ENCODE peak calls at places on chromosomes 5 and 9, in six cellular contexts. S is activated naive CD4-positive, alpha-beta T cell; T is GM13977; L is effector memory CD8-positive, alpha-beta T cell; Y is IMR-90; N is stimulated activated CD4-positive, alpha-beta T cell treated with anti-CD3 and anti-CD28 coated beads, Interleukin-2, amount 100 ng/mL, for 48 hours. O is an unnamed sample.

GRCh38 chr9:68704804-68705635 is at the start of gene PIP5K1B:
- DNase-seq in S (no peak), T (peak), L (no peak), Y (peak), N (peak), O (peak)

GRCh38 chr5:111535879-111536549 is 23.7 kb upstream of the STARD4 start:
- DNase-seq in S (no peak), T (no peak), L (no peak), Y (no peak), N (no peak), O (no peak)

GRCh38 chr9:123710299-123710698 is 219.6 kb downstream of the DENND1A start:
- DNase-seq in S (no peak), T (peak), L (no peak), Y (peak), N (no peak), O (peak)

GRCh38 chr5:73815631-73816030 is 189.6 kb downstream of the ARHGEF28 start:
- DNase-seq in S (no peak), T (no peak), L (no peak), Y (peak), N (no peak), O (no peak)

GRCh38 chr5:9196403-9197224 is 349.3 kb downstream of the SEMA5A start:
- DNase-seq in S (no peak), T (no peak), L (no peak), Y (peak), N (no peak), O (no peak)

GRCh38 chr9:114371986-114372917 is 15.5 kb downstream of the AKNA start:
- DNase-seq in S (no peak), T (peak), L (peak), Y (no peak), N (no peak), O (no peak)

GRCh38 chr9:121640076-121640475 is 11.4 kb upstream of the DAB2IP start:
- DNase-seq in S (peak), T (peak), L (no peak), Y (peak), N (peak), O (peak)

GRCh38 chr5:115459844-115460243 is 84.7 kb downstream of the FEM1C start:
- DNase-seq in S (no peak), T (no peak), L (no peak), Y (peak), N (no peak), O (peak)

GRCh38 chr5:149378241-149378805 is 769 bp downstream of the IL17B start:
- DNase-seq in S (no peak), T (no peak), L (no peak), Y (no peak), N (no peak), O (no peak)

GRCh38 chr9:35490155-35490909 is 421 bp downstream of the RUSC2 start:
- DNase-seq in S (no peak), T (no peak), L (no peak), Y (no peak), N (no peak), O (no peak)